ENCODE peak calls at places on chromosomes 7 and 10, in seven cellular contexts. One of them, this sample, is unnamed.

GRCh38 chr7:149147072-149147729 is at the start of gene ZNF398:
- DNase-seq in epithelial cell of esophagus: peak; percentile 79
- DNase-seq in coronary artery: peak; percentile 81
- DNase-seq in WTC11: peak; percentile 65
- DNase-seq in mesothelial cell of epicardium: peak; percentile 62
- DNase-seq in endothelial cell of umbilical vein: peak; percentile 75
- DNase-seq in neural crest cell: peak; percentile 72
- DNase-seq in this sample: peak; percentile 84

GRCh38 chr7:27704407-27705199 is 35.4 kb upstream of the TAX1BP1 start:
- DNase-seq in WTC11: no peak
- DNase-seq in endothelial cell of umbilical vein: no peak
- DNase-seq in neural crest cell: no peak
- DNase-seq in epithelial cell of esophagus: no peak
- DNase-seq in mesothelial cell of epicardium: no peak
- DNase-seq in coronary artery: no peak
- DNase-seq in this sample: peak; percentile 63

GRCh38 chr10:70672165-70672992 is at the start of gene ADAMTS14:
- DNase-seq in coronary artery: no peak
- DNase-seq in endothelial cell of umbilical vein: no peak
- DNase-seq in WTC11: peak; percentile 53
- DNase-seq in epithelial cell of esophagus: peak; percentile 26
- DNase-seq in neural crest cell: peak; percentile 24
- DNase-seq in mesothelial cell of epicardium: no peak
- DNase-seq in this sample: peak; percentile 47

GRCh38 chr10:101301111-101301731 is 52.7 kb upstream of the BTRC start:
- DNase-seq in neural crest cell: no peak
- DNase-seq in epithelial cell of esophagus: peak; percentile 85
- DNase-seq in WTC11: peak; percentile 80
- DNase-seq in endothelial cell of umbilical vein: peak; percentile 44
- DNase-seq in coronary artery: no peak
- DNase-seq in mesothelial cell of epicardium: no peak
- DNase-seq in this sample: peak; percentile 58

GRCh38 chr7:30427296-30428080 is 51.1 kb downstream of the NOD1 start:
- DNase-seq in neural crest cell: no peak
- DNase-seq in epithelial cell of esophagus: no peak
- DNase-seq in coronary artery: no peak
- DNase-seq in WTC11: no peak
- DNase-seq in mesothelial cell of epicardium: no peak
- DNase-seq in endothelial cell of umbilical vein: no peak
- DNase-seq in this sample: no peak

GRCh38 chr10:46284286-46285229 is 2.2 kb upstream of the ANTXRL start:
- DNase-seq in WTC11: peak; percentile 75
- DNase-seq in endothelial cell of umbilical vein: peak; percentile 61
- DNase-seq in coronary artery: peak; percentile 89
- DNase-seq in neural crest cell: peak; percentile 61
- DNase-seq in epithelial cell of esophagus: peak; percentile 74
- DNase-seq in mesothelial cell of epicardium: peak; percentile 54
- DNase-seq in this sample: peak; percentile 74

GRCh38 chr7:114087674-114088539 is 169.1 kb upstream of the PPP1R3A start:
- DNase-seq in epithelial cell of esophagus: no peak
- DNase-seq in coronary artery: no peak
- DNase-seq in neural crest cell: peak; percentile 11
- DNase-seq in WTC11: peak; percentile 38
- DNase-seq in mesothelial cell of epicardium: no peak
- DNase-seq in endothelial cell of umbilical vein: peak; percentile 6
- DNase-seq in this sample: no peak

GRCh38 chr7:95201718-95202117 is 122.6 kb downstream of the PON1 start:
- DNase-seq in endothelial cell of umbilical vein: no peak
- DNase-seq in mesothelial cell of epicardium: no peak
- DNase-seq in WTC11: no peak
- DNase-seq in epithelial cell of esophagus: no peak
- DNase-seq in neural crest cell: no peak
- DNase-seq in coronary artery: no peak
- DNase-seq in this sample: no peak

GRCh38 chr7:23811540-23811939 is 101.5 kb downstream of the STK31 start:
- DNase-seq in epithelial cell of esophagus: peak; percentile 11
- DNase-seq in mesothelial cell of epicardium: no peak
- DNase-seq in WTC11: no peak
- DNase-seq in neural crest cell: no peak
- DNase-seq in coronary artery: no peak
- DNase-seq in endothelial cell of umbilical vein: no peak
- DNase-seq in this sample: peak; percentile 22

GRCh38 chr7:130921391-130922180 is 187.6 kb upstream of the KLF14 start:
- DNase-seq in coronary artery: peak; percentile 95
- DNase-seq in WTC11: no peak
- DNase-seq in neural crest cell: peak; percentile 23
- DNase-seq in endothelial cell of umbilical vein: peak; percentile 91
- DNase-seq in mesothelial cell of epicardium: no peak
- DNase-seq in epithelial cell of esophagus: no peak
- DNase-seq in this sample: peak; percentile 93

GRCh38 chr10:124997791-124998623 is 56.1 kb downstream of the ZRANB1 start:
- DNase-seq in neural crest cell: no peak
- DNase-seq in mesothelial cell of epicardium: no peak
- DNase-seq in endothelial cell of umbilical vein: no peak
- DNase-seq in WTC11: no peak
- DNase-seq in epithelial cell of esophagus: no peak
- DNase-seq in coronary artery: peak; percentile 75
- DNase-seq in this sample: no peak

GRCh38 chr7:50477640-50478039 is 27.5 kb upstream of the FIGNL1 start:
- DNase-seq in endothelial cell of umbilical vein: no peak
- DNase-seq in neural crest cell: no peak
- DNase-seq in epithelial cell of esophagus: no peak
- DNase-seq in coronary artery: no peak
- DNase-seq in WTC11: no peak
- DNase-seq in mesothelial cell of epicardium: no peak
- DNase-seq in this sample: no peak

GRCh38 chr7:121228779-121229178 is 100.0 kb upstream of the WNT16 start:
- DNase-seq in mesothelial cell of epicardium: no peak
- DNase-seq in neural crest cell: no peak
- DNase-seq in coronary artery: no peak
- DNase-seq in WTC11: no peak
- DNase-seq in epithelial cell of esophagus: no peak
- DNase-seq in endothelial cell of umbilical vein: no peak
- DNase-seq in this sample: no peak

GRCh38 chr10:34405611-34406462 is 409.3 kb downstream of the PARD3 start:
- DNase-seq in coronary artery: no peak
- DNase-seq in epithelial cell of esophagus: peak; percentile 39
- DNase-seq in mesothelial cell of epicardium: no peak
- DNase-seq in neural crest cell: no peak
- DNase-seq in endothelial cell of umbilical vein: peak; percentile 80
- DNase-seq in WTC11: no peak
- DNase-seq in this sample: peak; percentile 43

GRCh38 chr7:54897891-54898290 is 120.9 kb upstream of the EGFR start:
- DNase-seq in WTC11: no peak
- DNase-seq in neural crest cell: no peak
- DNase-seq in endothelial cell of umbilical vein: no peak
- DNase-seq in epithelial cell of esophagus: no peak
- DNase-seq in mesothelial cell of epicardium: no peak
- DNase-seq in coronary artery: no peak
- DNase-seq in this sample: peak; percentile 32

GRCh38 chr7:148722340-148723165 is 23.9 kb downstream of the CUL1 start:
- DNase-seq in neural crest cell: no peak
- DNase-seq in mesothelial cell of epicardium: no peak
- DNase-seq in epithelial cell of esophagus: no peak
- DNase-seq in endothelial cell of umbilical vein: peak; percentile 8
- DNase-seq in coronary artery: no peak
- DNase-seq in WTC11: no peak
- DNase-seq in this sample: no peak

GRCh38 chr7:44979481-44980392 is 922 bp upstream of the MYO1G start:
- DNase-seq in mesothelial cell of epicardium: no peak
- DNase-seq in neural crest cell: no peak
- DNase-seq in endothelial cell of umbilical vein: no peak
- DNase-seq in WTC11: no peak
- DNase-seq in coronary artery: no peak
- DNase-seq in epithelial cell of esophagus: peak; percentile 52
- DNase-seq in this sample: no peak

GRCh38 chr7:18861514-18861913 is 255.9 kb downstream of the TWIST1 start:
- DNase-seq in endothelial cell of umbilical vein: no peak
- DNase-seq in mesothelial cell of epicardium: no peak
- DNase-seq in epithelial cell of esophagus: peak; percentile 82
- DNase-seq in coronary artery: no peak
- DNase-seq in neural crest cell: no peak
- DNase-seq in WTC11: no peak
- DNase-seq in this sample: peak; percentile 93

GRCh38 chr10:50988792-50989191 is 85.5 kb upstream of the PRKG1 start:
- DNase-seq in coronary artery: no peak
- DNase-seq in neural crest cell: no peak
- DNase-seq in mesothelial cell of epicardium: no peak
- DNase-seq in epithelial cell of esophagus: no peak
- DNase-seq in WTC11: no peak
- DNase-seq in endothelial cell of umbilical vein: peak; percentile 33
- DNase-seq in this sample: peak; percentile 67
- TF ChIP-seq CTCF in coronary artery: peak; percentile 15
- TF ChIP-seq CTCF in neural crest cell: peak; percentile 65
- TF ChIP-seq CTCF in mesothelial cell of epicardium: peak; percentile 41
- TF ChIP-seq CTCF in epithelial cell of esophagus: peak; percentile 26
- TF ChIP-seq CTCF in WTC11: peak; percentile 36
- TF ChIP-seq CTCF in endothelial cell of umbilical vein: peak; percentile 13
- TF ChIP-seq CTCF in this sample: peak; percentile 36

GRCh38 chr7:105590793-105591192 is 9.5 kb upstream of the EFCAB10 start:
- DNase-seq in endothelial cell of umbilical vein: no peak
- DNase-seq in WTC11: no peak
- DNase-seq in neural crest cell: no peak
- DNase-seq in mesothelial cell of epicardium: no peak
- DNase-seq in epithelial cell of esophagus: no peak
- DNase-seq in coronary artery: no peak
- DNase-seq in this sample: no peak

GRCh38 chr7:105585850-105586500 is 4.7 kb upstream of the EFCAB10 start:
- DNase-seq in epithelial cell of esophagus: no peak
- DNase-seq in endothelial cell of umbilical vein: no peak
- DNase-seq in mesothelial cell of epicardium: no peak
- DNase-seq in WTC11: no peak
- DNase-seq in neural crest cell: no peak
- DNase-seq in coronary artery: no peak
- DNase-seq in this sample: no peak

GRCh38 chr7:105591522-105591921 is 10.2 kb upstream of the EFCAB10 start:
- DNase-seq in WTC11: no peak
- DNase-seq in coronary artery: peak; percentile 2
- DNase-seq in epithelial cell of esophagus: no peak
- DNase-seq in mesothelial cell of epicardium: no peak
- DNase-seq in endothelial cell of umbilical vein: peak; percentile 46
- DNase-seq in neural crest cell: no peak
- DNase-seq in this sample: no peak

GRCh38 chr7:105587899-105588690 is 6.8 kb upstream of the EFCAB10 start:
- DNase-seq in endothelial cell of umbilical vein: no peak
- DNase-seq in epithelial cell of esophagus: no peak
- DNase-seq in neural crest cell: no peak
- DNase-seq in mesothelial cell of epicardium: no peak
- DNase-seq in coronary artery: peak; percentile 35
- DNase-seq in WTC11: no peak
- DNase-seq in this sample: no peak

DNA sequence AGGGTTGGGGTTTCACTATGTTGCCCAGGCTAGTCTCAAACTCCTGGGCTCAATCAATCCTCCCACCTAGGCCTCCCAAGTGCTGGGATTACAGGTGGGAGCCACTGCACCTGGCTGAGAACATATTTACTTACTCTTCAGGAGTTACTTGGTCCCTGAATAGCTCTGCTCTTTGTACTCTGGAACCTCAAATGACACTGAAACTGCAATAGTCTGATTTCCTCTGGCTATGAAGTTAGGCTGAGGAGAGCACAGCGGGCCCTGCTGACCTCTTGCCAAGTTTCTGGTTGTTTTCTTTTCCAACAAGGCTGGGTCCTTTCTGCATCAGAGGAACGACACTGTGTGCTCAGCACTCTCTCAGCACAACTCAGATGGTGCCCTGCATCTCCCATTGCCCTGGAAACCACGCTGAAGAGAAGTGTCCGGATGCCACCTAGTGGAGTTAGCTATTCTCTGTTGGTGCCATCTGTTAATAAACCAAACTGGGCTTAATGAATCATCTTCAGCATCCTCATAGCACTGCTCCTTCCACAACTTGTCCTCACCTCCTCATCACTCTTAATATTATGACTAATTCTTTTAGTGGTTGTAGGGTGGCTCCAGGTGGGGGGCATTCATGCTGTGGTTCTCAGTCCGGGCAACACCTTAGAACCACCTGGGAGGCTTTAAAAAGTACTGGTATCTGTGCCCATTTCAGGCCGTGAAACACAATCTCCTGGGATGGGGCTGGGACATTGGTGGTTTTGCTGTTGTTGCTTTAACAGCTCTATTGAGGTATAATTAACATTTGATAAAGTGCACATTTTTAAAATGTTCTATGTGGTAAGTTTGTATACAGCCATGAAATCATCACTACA is 8.2 kb upstream of the EFCAB10 start:
- DNase-seq in coronary artery: peak; percentile 31
- DNase-seq in neural crest cell: peak; percentile 40
- DNase-seq in mesothelial cell of epicardium: no peak
- DNase-seq in epithelial cell of esophagus: peak; percentile 81
- DNase-seq in endothelial cell of umbilical vein: peak; percentile 81
- DNase-seq in WTC11: peak; percentile 66
- DNase-seq in this sample: peak; percentile 87
- TF ChIP-seq CTCF in coronary artery: no peak
- TF ChIP-seq CTCF in neural crest cell: peak; percentile 63
- TF ChIP-seq CTCF in mesothelial cell of epicardium: no peak
- TF ChIP-seq CTCF in epithelial cell of esophagus: peak; percentile 83
- TF ChIP-seq CTCF in endothelial cell of umbilical vein: peak; percentile 75
- TF ChIP-seq CTCF in WTC11: peak; percentile 43
- TF ChIP-seq CTCF in this sample: peak; percentile 65

DNA sequence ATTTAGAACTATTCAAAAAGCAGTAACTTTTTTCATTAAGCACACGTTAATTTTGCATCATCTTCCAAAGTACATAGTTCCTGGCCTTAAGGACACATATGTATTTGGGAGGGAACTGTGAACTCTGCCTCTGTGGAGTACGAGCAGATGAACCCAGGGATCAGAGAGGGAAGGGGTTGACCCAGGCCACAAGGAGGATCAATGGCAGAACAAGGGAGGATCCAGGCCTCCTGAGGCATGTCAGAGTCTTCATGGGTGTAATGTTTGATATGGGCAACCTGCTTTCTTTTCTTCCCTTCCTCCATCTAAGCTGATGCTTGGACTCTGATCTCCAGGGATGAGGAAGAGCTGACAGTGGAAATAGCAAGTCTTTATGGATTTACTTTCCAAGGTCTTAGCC is 164.0 kb downstream of the SH2D4B start:
- DNase-seq in epithelial cell of esophagus: no peak
- DNase-seq in neural crest cell: no peak
- DNase-seq in WTC11: no peak
- DNase-seq in endothelial cell of umbilical vein: no peak
- DNase-seq in coronary artery: no peak
- DNase-seq in mesothelial cell of epicardium: no peak
- DNase-seq in this sample: no peak
- TF ChIP-seq CTCF in epithelial cell of esophagus: no peak
- TF ChIP-seq CTCF in neural crest cell: no peak
- TF ChIP-seq CTCF in WTC11: no peak
- TF ChIP-seq CTCF in endothelial cell of umbilical vein: no peak
- TF ChIP-seq CTCF in coronary artery: no peak
- TF ChIP-seq CTCF in mesothelial cell of epicardium: no peak
- TF ChIP-seq CTCF in this sample: no peak

DNA sequence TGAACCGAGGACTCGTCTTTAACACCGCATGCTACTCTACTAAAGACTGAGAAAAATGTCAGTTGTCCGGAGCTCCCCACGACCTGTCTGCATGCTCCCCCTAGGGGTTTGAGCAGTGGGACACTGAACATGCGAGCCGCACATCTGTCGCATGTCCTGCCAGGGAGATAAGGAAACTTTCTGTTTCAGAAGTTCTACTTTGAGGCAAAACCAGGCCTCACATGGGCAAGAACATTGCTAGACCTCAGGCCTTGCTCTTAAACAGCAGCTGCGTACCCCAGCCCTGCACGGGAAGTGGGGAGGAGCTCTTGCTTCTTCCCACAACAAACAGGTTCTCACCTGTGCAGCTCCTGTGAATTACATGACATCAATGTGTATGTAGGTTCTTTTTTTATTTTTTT is 30.3 kb upstream of the HERPUD2 start:
- DNase-seq in mesothelial cell of epicardium: no peak
- DNase-seq in epithelial cell of esophagus: no peak
- DNase-seq in WTC11: no peak
- DNase-seq in neural crest cell: no peak
- DNase-seq in coronary artery: no peak
- DNase-seq in endothelial cell of umbilical vein: no peak
- DNase-seq in this sample: no peak
- TF ChIP-seq CTCF in mesothelial cell of epicardium: no peak
- TF ChIP-seq CTCF in epithelial cell of esophagus: no peak
- TF ChIP-seq CTCF in WTC11: no peak
- TF ChIP-seq CTCF in neural crest cell: no peak
- TF ChIP-seq CTCF in coronary artery: no peak
- TF ChIP-seq CTCF in endothelial cell of umbilical vein: no peak
- TF ChIP-seq CTCF in this sample: no peak

This sample was measured in cardiac fibroblast.